ENCODE peak calls at places on chromosomes 16 and 17, in ten cellular contexts. V, W, J, K, C, I, Y, S, Q and Z are unnamed samples.

GRCh38 chr16:1275791-1276579 is 20.1 kb downstream of the TPSD1 start:
- DNase-seq in Y (no peak), W (no peak), V (no peak), Q (no peak), S (no peak), K (no peak), I (no peak), J (no peak), C (no peak), Z (no peak)

GRCh38 chr17:7260151-7260550 is 2.1 kb downstream of the CLDN7 start:
- DNase-seq in S (no peak), Q (no peak), I (no peak), W (no peak), J (no peak), V (no peak), Y (no peak), K (peak), C (peak), Z (no peak)

GRCh38 chr16:77041468-77041867 is 149.5 kb upstream of the MON1B start:
- DNase-seq in Y (no peak), J (no peak), Q (no peak), V (no peak), I (no peak), S (no peak), K (no peak), W (no peak), C (no peak), Z (no peak)

GRCh38 chr16:31709181-31709580 is 164.4 kb upstream of the ZNF267 start:
- DNase-seq in K (no peak), W (no peak), I (no peak), V (no peak), J (no peak), C (no peak), Y (no peak), Q (no peak), S (no peak), Z (no peak)

GRCh38 chr17:80703109-80703508 is 158.5 kb downstream of the RPTOR start:
- DNase-seq in V (no peak), J (no peak), C (no peak), Y (no peak), Q (no peak), S (no peak), I (no peak), K (peak), W (no peak), Z (no peak)

GRCh38 chr17:79218175-79218824 is 143.7 kb downstream of the ENGASE start:
- DNase-seq in I (no peak), Q (no peak), S (no peak), J (no peak), W (no peak), V (no peak), Y (no peak), C (no peak), K (no peak), Z (no peak)

GRCh38 chr17:1216209-1216937 is 36.6 kb upstream of the ABR start:
- DNase-seq in W (no peak), K (no peak), Q (no peak), S (no peak), I (no peak), C (no peak), J (no peak), Y (no peak), V (no peak), Z (no peak)

GRCh38 chr17:42153919-42154491 is 784 bp downstream of the RAB5C start:
- DNase-seq in Y (no peak), K (peak), W (peak), J (peak), S (peak), Q (peak), V (no peak), I (no peak), C (no peak), Z (no peak)

GRCh38 chr16:56295739-56296527 is 104.6 kb downstream of the GNAO1 start:
- DNase-seq in C (peak), K (no peak), I (no peak), Y (no peak), J (no peak), Q (no peak), W (no peak), S (no peak), V (no peak), Z (peak)

GRCh38 chr16:23709536-23709935 is 3.5 kb downstream of the ERN2 start:
- DNase-seq in Q (no peak), V (no peak), I (no peak), W (no peak), J (no peak), K (no peak), C (no peak), S (no peak), Y (no peak), Z (no peak)

GRCh38 chr17:8488491-8488890 is 52.8 kb downstream of the NDEL1 start:
- DNase-seq in Q (no peak), V (no peak), S (no peak), W (no peak), Y (no peak), J (no peak), K (no peak), I (no peak), C (no peak), Z (no peak)